ENCODE peak calls at places on chromosomes 3 and 15, in seven cellular contexts. U is GM12878, G is upper lobe of left lung, I is SK-N-SH, P is stomach, V is transverse colon, W is HepG2. H is an unnamed sample.

GRCh38 chr3:86969500-86970189 is 21.3 kb downstream of the VGLL3 start:
- DNase-seq in U (no peak), G (no peak), I (peak; percentile 42), P (no peak), V (no peak), W (peak; percentile 19), H (peak; percentile 31)

GRCh38 chr3:165645191-165645590 is 192.0 kb downstream of the BCHE start:
- DNase-seq in U (no peak), G (no peak), I (no peak), P (no peak), V (no peak), W (no peak), H (no peak)

GRCh38 chr15:58466566-58466965 is 34.8 kb downstream of the LIPC start:
- DNase-seq in U (no peak), G (no peak), I (no peak), P (no peak), V (no peak), W (no peak), H (no peak)

GRCh38 chr3:58994746-58995330 is 55.0 kb downstream of the CFAP20DC start:
- DNase-seq in U (peak; percentile 23), G (no peak), I (peak; percentile 52), P (no peak), V (peak; percentile 18), W (peak; percentile 39), H (no peak)

GRCh38 chr15:62951481-62951880 is 91.1 kb upstream of the TPM1 start:
- DNase-seq in U (no peak), G (no peak), I (no peak), P (no peak), V (no peak), W (no peak), H (no peak)

GRCh38 chr3:17260257-17260656 is 375.5 kb downstream of the PLCL2 start:
- DNase-seq in U (no peak), G (no peak), I (no peak), P (no peak), V (no peak), W (no peak), H (no peak)

GRCh38 chr15:34436126-34436955 is 1.3 kb downstream of the GOLGA8A start:
- DNase-seq in U (no peak), G (no peak), I (peak; percentile 42), P (no peak), V (no peak), W (no peak), H (no peak)

GRCh38 chr3:148940983-148941382 is 50.4 kb upstream of the GYG1 start:
- DNase-seq in U (no peak), G (no peak), I (no peak), P (no peak), V (no peak), W (no peak), H (no peak)

GRCh38 chr3:78665776-78666457 is 1101.9 kb downstream of the ROBO1 start:
- DNase-seq in U (no peak), G (no peak), I (no peak), P (no peak), V (no peak), W (no peak), H (no peak)

GRCh38 chr3:133152056-133152455 is 113.9 kb downstream of the TMEM108 start:
- DNase-seq in U (no peak), G (no peak), I (no peak), P (no peak), V (no peak), W (no peak), H (no peak)

GRCh38 chr3:39142067-39142466 is 11.3 kb downstream of the CSRNP1 start:
- DNase-seq in U (no peak), G (no peak), I (no peak), P (peak; percentile 51), V (peak; percentile 73), W (no peak), H (no peak)

GRCh38 chr3:182501861-182502260 is 291.4 kb upstream of the ATP11B start:
- DNase-seq in U (no peak), G (no peak), I (no peak), P (no peak), V (no peak), W (no peak), H (no peak)

GRCh38 chr3:123105201-123106189 is 38.7 kb downstream of the PDIA5 start:
- DNase-seq in U (peak; percentile 33), G (no peak), I (no peak), P (no peak), V (no peak), W (no peak), H (no peak)

GRCh38 chr3:14525685-14526631 is 14.2 kb downstream of the GRIP2 start:
- DNase-seq in U (no peak), G (no peak), I (no peak), P (peak; percentile 37), V (no peak), W (no peak), H (peak; percentile 40)

GRCh38 chr15:65303687-65304392 is 637 bp upstream of the RNU5B-1 start:
- DNase-seq in U (no peak), G (peak; percentile 73), I (peak; percentile 47), P (peak; percentile 56), V (peak; percentile 81), W (peak; percentile 50), H (peak; percentile 76)

GRCh38 chr15:27681038-27681437 is 418.1 kb downstream of the OCA2 start:
- DNase-seq in U (no peak), G (no peak), I (peak; percentile 49), P (no peak), V (no peak), W (peak; percentile 18), H (no peak)

GRCh38 chr15:59654043-59654442 is 3.3 kb downstream of the GTF2A2 start:
- DNase-seq in U (no peak), G (no peak), I (no peak), P (no peak), V (no peak), W (no peak), H (no peak)

GRCh38 chr15:59659366-59659765 is 2.1 kb upstream of the GTF2A2 start:
- DNase-seq in U (no peak), G (no peak), I (no peak), P (no peak), V (no peak), W (no peak), H (no peak)

GRCh38 chr15:59657635-59658125 is 365 bp upstream of the GTF2A2 start:
- DNase-seq in U (no peak), G (no peak), I (no peak), P (no peak), V (peak; percentile 12), W (no peak), H (peak; percentile 57)

GRCh38 chr15:59662260-59662659 is 4.9 kb upstream of the GTF2A2 start:
- DNase-seq in U (no peak), G (no peak), I (no peak), P (no peak), V (no peak), W (no peak), H (no peak)

DNA sequence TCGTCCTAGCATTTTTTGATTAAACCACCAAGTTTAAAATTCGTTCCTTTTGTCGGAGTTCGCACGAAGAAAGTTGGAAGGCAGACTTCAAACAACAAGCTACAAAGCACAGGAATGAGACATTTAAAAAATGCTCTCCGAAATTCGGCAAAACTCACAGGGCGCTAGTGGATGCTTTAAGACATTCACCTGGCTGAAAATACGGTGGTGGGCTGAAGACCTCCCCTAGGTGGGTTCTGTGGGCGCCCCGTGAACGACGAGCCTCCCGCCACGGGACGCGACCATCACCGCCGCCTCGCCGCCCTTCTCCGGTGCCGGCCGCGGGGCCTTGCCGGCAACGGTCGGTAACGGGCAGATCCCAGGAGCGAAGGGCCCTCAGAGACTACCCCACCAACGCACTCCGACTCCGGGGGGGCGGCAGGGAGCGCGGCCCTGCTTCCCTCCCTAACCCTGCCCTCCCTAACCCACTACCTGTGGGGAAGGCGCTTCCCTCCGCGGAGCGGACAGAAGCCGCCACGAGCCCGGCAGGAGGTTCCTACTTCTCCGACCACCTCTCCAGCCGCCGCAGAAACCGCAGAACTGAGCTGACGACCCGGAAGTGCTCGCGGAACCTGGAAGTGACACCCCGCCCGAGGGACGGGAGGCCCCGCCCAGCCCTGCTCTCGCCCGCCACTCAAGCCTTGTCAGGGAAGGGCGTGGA is at the start of gene GTF2A2:
- DNase-seq in U (peak; percentile 71), G (peak; percentile 96), I (peak; percentile 96), P (peak; percentile 95), V (peak; percentile 97), W (peak; percentile 85), H (peak; percentile 94)
- TF ChIP-seq EP300 in U (peak; percentile 19), G (no peak), I (no peak), P (no peak), V (no peak), W (peak; percentile 26), H (no peak)

GRCh38 chr3:125145751-125146475 is 66.6 kb downstream of the SLC12A8 start:
- DNase-seq in U (no peak), G (no peak), I (no peak), P (no peak), V (no peak), W (no peak), H (no peak)

GRCh38 chr3:125143538-125143937 is 69.0 kb downstream of the SLC12A8 start:
- DNase-seq in U (no peak), G (no peak), I (no peak), P (no peak), V (no peak), W (no peak), H (no peak)

GRCh38 chr3:125146601-125147490 is 65.7 kb downstream of the SLC12A8 start:
- DNase-seq in U (no peak), G (no peak), I (no peak), P (no peak), V (no peak), W (no peak), H (no peak)

GRCh38 chr3:125143982-125144652 is 68.4 kb downstream of the SLC12A8 start:
- DNase-seq in U (no peak), G (no peak), I (peak; percentile 59), P (no peak), V (no peak), W (no peak), H (peak; percentile 48)

DNA sequence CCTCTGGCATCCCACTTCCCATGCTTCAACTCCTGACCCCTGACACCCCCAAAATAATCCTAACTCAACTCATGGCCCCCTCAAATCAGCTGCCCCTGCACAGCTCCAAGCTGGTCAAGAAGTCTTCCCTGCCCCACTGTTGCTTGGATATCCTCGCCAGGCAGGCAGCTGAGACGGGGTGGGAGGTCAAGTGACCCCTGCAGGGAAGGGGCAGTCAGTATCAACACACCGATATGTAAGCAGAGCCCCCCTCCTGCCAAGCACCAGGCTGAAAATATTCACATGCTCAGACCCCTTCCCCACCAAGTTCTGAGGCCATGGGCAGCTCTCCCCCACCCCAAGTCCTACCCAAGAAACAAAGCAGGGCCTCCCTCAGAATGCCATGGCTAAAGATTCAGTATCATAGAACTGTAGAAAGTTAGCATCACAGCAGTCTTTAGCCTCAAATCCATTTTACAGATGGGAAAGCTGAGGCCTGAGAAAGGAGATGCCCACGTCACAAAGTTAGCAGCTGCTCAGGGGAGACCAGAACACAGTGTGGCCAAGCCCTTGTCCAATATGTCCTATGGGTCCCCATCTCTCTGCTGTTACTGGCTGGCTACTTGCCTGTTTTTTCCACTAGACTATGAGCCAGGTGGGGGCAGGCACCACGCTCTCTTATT is 67.8 kb downstream of the SLC12A8 start:
- DNase-seq in U (no peak), G (no peak), I (no peak), P (no peak), V (no peak), W (no peak), H (no peak)
- H3K4me1 ChIP-seq in U (peaks cover 92% of the 10 kb centered on the region), G (peaks cover 57% of the 10 kb centered on the region), I (peaks cover 14% of the 10 kb centered on the region), P (peaks cover 71% of the 10 kb centered on the region), V (peaks cover 16% of the 10 kb centered on the region), W (peaks cover 20% of the 10 kb centered on the region), H (peaks cover 11% of the 10 kb centered on the region)

GRCh38 chr3:53191836-53192480 is 30.9 kb downstream of the PRKCD start:
- DNase-seq in U (no peak), G (no peak), I (peak; percentile 8), P (no peak), V (no peak), W (no peak), H (no peak)
- H3K36me3 ChIP-seq in U (peaks cover 34% of the 10 kb centered on the region), G (peaks cover 40% of the 10 kb centered on the region), I (no peaks in the 10 kb centered on the region), P (peaks cover 69% of the 10 kb centered on the region), V (peaks cover 29% of the 10 kb centered on the region), W (peaks cover 41% of the 10 kb centered on the region), H (no peaks in the 10 kb centered on the region)

GRCh38 chr15:90829942-90830440 is 38.4 kb upstream of the FURIN start:
- DNase-seq in U (no peak), G (peak; percentile 80), I (no peak), P (no peak), V (no peak), W (no peak), H (no peak)
- TF ChIP-seq EP300 in U (no peak), G (peak; percentile 98), I (no peak), P (peak; percentile 66), V (peak; percentile 78), W (no peak), H (no peak)

H was measured in ovary.